ENCODE peak calls at places on chromosomes 7 and 10, in five cellular contexts. H is T-cell, K is iris pigment epithelial cell, G is RWPE1, B is uterus. L is an unnamed sample.

GRCh38 chr7:69652947-69653701 is 54.8 kb downstream of the AUTS2 start:
- DNase-seq in H (no peak), K (no peak), G (no peak), B (no peak), L (no peak)

GRCh38 chr7:135169141-135169935 is 1.2 kb downstream of the CYREN start:
- DNase-seq in H (peak), K (peak), G (peak), B (no peak), L (no peak)

GRCh38 chr10:88991161-88991899 is 732 bp downstream of the FAS start:
- DNase-seq in H (peak), K (peak), G (peak), B (peak), L (peak)

GRCh38 chr7:23226841-23227450 is 19.6 kb upstream of the GPNMB start:
- DNase-seq in H (no peak), K (no peak), G (no peak), B (no peak), L (no peak)

GRCh38 chr7:113891828-113892227 is 27.0 kb downstream of the PPP1R3A start:
- DNase-seq in H (no peak), K (peak), G (peak), B (no peak), L (no peak)

GRCh38 chr7:45596665-45597095 is 22.5 kb downstream of the ADCY1 start:
- DNase-seq in H (no peak), K (no peak), G (no peak), B (no peak), L (no peak)

GRCh38 chr7:156964971-156965370 is 15.5 kb downstream of the NOM1 start:
- DNase-seq in H (no peak), K (no peak), G (no peak), B (no peak), L (no peak)

GRCh38 chr7:99992330-99993037 is 16.7 kb upstream of the AZGP1 start:
- DNase-seq in H (no peak), K (no peak), G (no peak), B (no peak), L (no peak)

GRCh38 chr10:88800152-88801125 is 2.1 kb upstream of the LIPM start:
- DNase-seq in H (no peak), K (peak), G (peak), B (no peak), L (no peak)

GRCh38 chr7:97024209-97025129 is at the start of gene DLX5:
- DNase-seq in H (no peak), K (no peak), G (no peak), B (peak), L (no peak)

GRCh38 chr10:784759-785538 is 95.5 kb upstream of the DIP2C start:
- DNase-seq in H (no peak), K (peak), G (peak), B (peak), L (peak)

GRCh38 chr7:139695616-139696015 is 82.2 kb downstream of the HIPK2 start:
- DNase-seq in H (no peak), K (peak), G (no peak), B (no peak), L (no peak)

GRCh38 chr7:101605611-101606010 is 23.5 kb downstream of the MYL10 start:
- DNase-seq in H (no peak), K (no peak), G (no peak), B (no peak), L (no peak)

GRCh38 chr10:72367301-72367970 is 12.7 kb upstream of the DNAJB12 start:
- DNase-seq in H (no peak), K (peak), G (no peak), B (no peak), L (no peak)

GRCh38 chr7:17939111-17939669 is 1.1 kb downstream of the SNX13 start:
- DNase-seq in H (no peak), K (peak), G (peak), B (no peak), L (no peak)

GRCh38 chr10:8227246-8227645 is 172.8 kb downstream of the GATA3 start:
- DNase-seq in H (no peak), K (no peak), G (no peak), B (no peak), L (no peak)

GRCh38 chr7:101216860-101217387 is 457 bp downstream of the PLOD3 start:
- DNase-seq in H (no peak), K (no peak), G (no peak), B (peak), L (no peak)

GRCh38 chr10:132152896-132153580 is 33.7 kb upstream of the DPYSL4 start:
- DNase-seq in H (no peak), K (no peak), G (no peak), B (no peak), L (no peak)

GRCh38 chr10:47165711-47166404 is 134.1 kb upstream of the GDF10 start:
- DNase-seq in H (peak), K (peak), G (no peak), B (peak), L (no peak)

GRCh38 chr7:24245362-24245761 is 38.6 kb upstream of the NPY start:
- DNase-seq in H (no peak), K (no peak), G (no peak), B (no peak), L (no peak)

GRCh38 chr10:23914641-23915040 is 294.3 kb upstream of the KIAA1217 start:
- DNase-seq in H (no peak), K (no peak), G (no peak), B (no peak), L (no peak)

GRCh38 chr10:110363572-110364411 is 59.1 kb upstream of the SMNDC1 start:
- DNase-seq in H (no peak), K (no peak), G (no peak), B (no peak), L (peak)

GRCh38 chr7:36615877-36616276 is 108.4 kb downstream of the AOAH start:
- DNase-seq in H (no peak), K (no peak), G (no peak), B (no peak), L (no peak)